ENCODE peak calls at places on chromosomes 7 and 10, in five cellular contexts. I, J, F, E and D are unnamed samples.

GRCh38 chr7:25716421-25716820 is 435.6 kb upstream of the NFE2L3 start:
- DNase-seq in J (peak), E (no peak), I (peak), F (no peak), D (peak)

GRCh38 chr7:158549834-158550700 is 37.6 kb downstream of the PTPRN2 start:
- DNase-seq in I (no peak), F (no peak), J (no peak), E (no peak), D (no peak)

GRCh38 chr7:1531263-1531978 is 919 bp downstream of the MAFK start:
- DNase-seq in J (peak), I (peak), F (no peak), E (peak), D (no peak)

GRCh38 chr10:96846926-96847325 is 14.8 kb downstream of the LCOR start:
- DNase-seq in I (no peak), E (no peak), F (no peak), J (no peak), D (no peak)

GRCh38 chr10:69048103-69048502 is 39.8 kb upstream of the SRGN start:
- DNase-seq in I (peak), F (no peak), J (peak), E (no peak), D (peak)

GRCh38 chr7:128818694-128819093 is 11.5 kb upstream of the FLNC start:
- DNase-seq in I (no peak), F (no peak), J (no peak), E (no peak), D (no peak)

GRCh38 chr10:79394631-79395030 is 47.4 kb downstream of the PPIF start:
- DNase-seq in F (no peak), J (no peak), I (no peak), E (no peak), D (no peak)

GRCh38 chr7:86665669-86666068 is 22.0 kb downstream of the GRM3 start:
- DNase-seq in F (no peak), J (no peak), E (no peak), I (no peak), D (no peak)

GRCh38 chr10:48460148-48460545 is 144.7 kb downstream of the ARHGAP22 start:
- DNase-seq in E (peak), F (no peak), J (no peak), I (no peak), D (no peak)

GRCh38 chr7:107982918-107983389 is 20.0 kb downstream of the LAMB1 start:
- DNase-seq in F (no peak), I (no peak), J (peak), E (no peak), D (no peak)

GRCh38 chr7:107980171-107980570 is 22.8 kb downstream of the LAMB1 start:
- DNase-seq in I (no peak), F (no peak), E (no peak), J (no peak), D (peak)

GRCh38 chr7:107980671-107981190 is 22.2 kb downstream of the LAMB1 start:
- DNase-seq in E (no peak), J (no peak), I (no peak), F (no peak), D (peak)

GRCh38 chr7:107982463-107982862 is 20.5 kb downstream of the LAMB1 start:
- DNase-seq in E (no peak), F (no peak), J (no peak), I (no peak), D (no peak)

DNA sequence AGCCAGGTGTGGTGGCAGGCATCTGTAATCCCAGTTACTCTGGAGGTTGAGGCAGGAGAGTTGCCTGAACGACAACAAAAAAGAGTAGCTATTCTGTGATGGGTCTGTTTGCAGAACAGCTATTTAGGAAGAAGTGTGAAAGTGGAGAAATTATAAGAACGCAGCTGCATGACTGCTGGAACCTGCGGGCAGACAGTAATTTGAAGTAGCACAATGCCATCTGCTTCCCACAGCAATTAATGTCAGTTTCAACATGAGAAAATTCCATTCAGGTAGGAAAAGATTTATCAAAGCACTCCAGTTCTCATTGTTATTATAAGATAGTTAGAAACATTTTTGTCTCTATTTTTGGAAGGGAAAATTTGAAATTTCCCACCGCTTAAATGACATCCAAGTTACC is 21.5 kb downstream of the LAMB1 start:
- DNase-seq in F (no peak), I (no peak), J (no peak), E (no peak), D (peak)
- H2AK5ac ChIP-seq in F (no peak), I (no peak), J (no peak), E (no peak), D (no peak)

DNA sequence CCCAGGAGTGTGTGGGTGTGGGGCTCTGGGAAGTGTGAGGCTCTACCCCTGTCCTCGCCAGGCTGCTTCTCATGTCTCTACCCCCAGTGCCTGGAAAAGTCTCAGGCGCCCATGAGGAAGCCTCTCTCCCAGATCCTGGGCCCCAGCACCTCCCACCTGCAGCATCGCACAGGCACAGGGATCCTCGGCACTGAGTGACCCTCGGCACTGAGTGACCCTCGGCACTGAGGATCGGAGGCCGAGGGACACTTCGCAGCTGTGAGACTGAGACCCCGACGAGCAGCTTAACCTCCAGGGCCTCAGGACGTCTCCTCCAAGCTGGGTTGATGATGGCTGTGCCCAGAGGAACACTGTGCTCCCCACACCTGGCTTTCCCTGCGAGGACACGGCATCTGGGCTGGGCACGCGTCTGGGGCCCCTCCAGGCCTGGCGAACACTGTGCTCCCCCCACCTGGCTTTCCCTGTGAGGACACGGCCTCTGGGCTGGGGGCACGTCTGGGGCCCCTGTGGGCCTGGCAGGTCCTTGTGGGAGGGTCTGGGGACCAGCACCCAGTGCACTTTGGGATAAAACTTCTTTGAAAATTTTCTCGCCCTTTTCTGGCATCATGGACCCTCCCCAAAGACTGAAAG is 158.3 kb upstream of the PPP2R2D start:
- DNase-seq in E (peak), I (no peak), J (no peak), F (peak), D (no peak)
- H2AK5ac ChIP-seq in E (peak), I (no peak), J (no peak), F (no peak), D (no peak)

GRCh38 chr10:44883581-44884331 is 27.4 kb upstream of the TMEM72 start:
- DNase-seq in F (no peak), J (no peak), E (no peak), I (no peak), D (no peak)
- H2AK5ac ChIP-seq in F (no peak), J (no peak), E (no peak), I (no peak), D (no peak)

GRCh38 chr7:151380199-151381082 is 29.4 kb downstream of the WDR86 start:
- DNase-seq in E (no peak), I (no peak), J (no peak), F (no peak), D (peak)
- H2AK5ac ChIP-seq in E (no peak), I (no peak), J (no peak), F (no peak), D (no peak)

DNA sequence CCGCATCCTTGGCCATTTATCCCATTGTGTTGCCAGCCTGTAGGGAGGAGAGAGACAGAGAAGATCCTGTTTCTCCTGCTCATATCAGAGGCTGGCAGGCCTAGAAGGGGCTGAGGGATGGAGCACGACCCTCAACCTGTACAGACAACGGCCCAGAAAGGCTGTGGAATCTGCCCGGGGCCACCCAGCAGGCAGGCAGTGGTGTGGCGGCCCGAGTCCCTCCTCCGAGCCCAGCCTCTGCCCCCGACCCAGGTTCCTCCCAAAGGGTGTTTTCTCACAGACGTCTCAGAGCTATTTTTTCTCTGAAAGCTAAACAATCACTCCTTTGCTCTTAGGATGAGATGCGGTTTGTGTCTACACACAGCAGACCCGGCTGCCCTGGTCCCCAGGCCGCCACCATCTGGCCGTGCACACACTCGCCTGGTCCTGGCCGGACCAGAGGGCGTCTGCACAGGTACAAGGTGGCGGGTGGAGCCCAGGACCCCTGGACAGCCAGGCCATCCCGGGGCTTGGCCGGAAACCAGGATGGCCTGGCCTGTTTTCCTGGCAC is 69.3 kb downstream of the FOXL3 start:
- DNase-seq in I (no peak), E (no peak), F (no peak), J (no peak), D (no peak)
- H2AK5ac ChIP-seq in I (no peak), E (no peak), F (no peak), J (no peak), D (no peak)

GRCh38 chr7:132095111-132095765 is 481.0 kb downstream of the PLXNA4 start:
- DNase-seq in E (no peak), F (no peak), I (no peak), J (no peak), D (no peak)

GRCh38 chr7:132089356-132089755 is 486.9 kb downstream of the PLXNA4 start:
- DNase-seq in I (no peak), F (no peak), E (no peak), J (no peak), D (no peak)

GRCh38 chr7:132087421-132087820 is 488.8 kb downstream of the PLXNA4 start:
- DNase-seq in F (no peak), E (no peak), J (no peak), I (no peak), D (no peak)

GRCh38 chr7:132090444-132090843 is 485.8 kb downstream of the PLXNA4 start:
- DNase-seq in J (no peak), F (no peak), I (peak), E (no peak), D (no peak)

GRCh38 chr7:132092106-132092505 is 484.2 kb downstream of the PLXNA4 start:
- DNase-seq in J (no peak), F (no peak), I (no peak), E (no peak), D (no peak)
- H2AK5ac ChIP-seq in J (no peak), F (no peak), I (no peak), E (no peak), D (no peak)

GRCh38 chr10:22539579-22540160 is 174.7 kb downstream of the PIP4K2A start:
- DNase-seq in F (no peak), J (no peak), E (no peak), I (no peak), D (no peak)
- H2AK5ac ChIP-seq in F (no peak), J (no peak), E (no peak), I (no peak), D (no peak)

GRCh38 chr10:132226586-132227405 is 40.0 kb downstream of the DPYSL4 start:
- DNase-seq in E (no peak), I (no peak), J (no peak), F (no peak), D (no peak)

GRCh38 chr10:132228616-132229015 is 41.9 kb downstream of the DPYSL4 start:
- DNase-seq in I (no peak), F (no peak), E (no peak), J (no peak), D (no peak)

GRCh38 chr10:132229096-132229495 is 42.3 kb downstream of the DPYSL4 start:
- DNase-seq in J (no peak), I (no peak), F (no peak), E (no peak), D (no peak)

GRCh38 chr10:132229834-132230556 is 43.2 kb downstream of the DPYSL4 start:
- DNase-seq in E (no peak), I (no peak), J (no peak), F (no peak), D (peak)

DNA sequence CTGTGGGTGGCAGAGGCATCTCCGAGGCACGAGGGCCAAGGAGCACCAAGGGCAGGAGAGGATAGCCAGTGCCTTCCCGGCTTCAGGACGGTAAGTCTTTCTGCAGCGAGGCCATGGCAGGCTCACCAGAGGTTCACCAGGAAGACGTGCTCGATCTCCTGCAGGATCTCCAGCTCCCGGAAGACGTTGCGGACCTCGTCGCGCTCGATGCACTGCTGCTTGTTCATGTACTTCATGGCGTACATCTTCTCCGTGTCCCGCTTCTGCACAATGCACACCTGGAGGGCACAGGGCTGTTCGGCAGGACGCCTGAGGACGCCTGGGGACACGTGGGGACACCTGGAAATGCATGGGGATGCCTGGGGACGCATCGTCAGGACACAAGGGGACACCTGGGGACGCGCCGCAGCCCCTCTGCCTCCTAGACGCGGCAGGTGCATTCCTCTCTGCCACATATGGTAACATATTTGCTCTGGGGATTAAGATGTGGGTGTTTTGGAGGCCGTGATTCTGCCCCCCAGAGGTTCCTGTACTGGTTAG is 41.2 kb downstream of the DPYSL4 start:
- DNase-seq in E (no peak), I (no peak), F (no peak), J (no peak), D (no peak)
- H2AK5ac ChIP-seq in E (no peak), I (no peak), F (no peak), J (no peak), D (no peak)

DNA sequence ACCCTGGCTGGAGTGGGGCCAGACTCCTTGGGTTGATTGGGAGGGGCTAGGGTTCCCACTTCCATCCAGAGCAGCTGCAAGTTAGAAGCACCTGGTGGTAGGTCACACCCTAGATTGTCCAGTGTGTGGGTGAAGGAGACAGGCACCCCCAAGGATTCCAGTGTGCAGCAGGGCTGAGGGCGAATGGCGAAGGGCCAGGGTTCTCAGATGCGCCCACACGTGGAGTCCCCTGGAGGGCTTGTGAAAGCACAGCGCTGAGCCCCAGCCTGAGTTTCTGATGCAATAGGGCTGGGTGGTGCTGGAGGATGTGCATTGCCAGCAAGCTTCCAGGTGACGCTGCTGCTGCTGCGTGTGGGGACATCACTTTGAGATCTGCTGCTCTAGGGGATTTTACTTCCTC is 25.4 kb downstream of the TBATA start:
- DNase-seq in E (no peak), J (no peak), I (no peak), F (peak), D (no peak)
- H2AK5ac ChIP-seq in E (no peak), J (no peak), I (no peak), F (peak), D (no peak)

GRCh38 chr7:101722247-101722646 is 93.2 kb upstream of the MYL10 start:
- DNase-seq in F (no peak), I (peak), E (no peak), J (peak), D (no peak)
- H2AK5ac ChIP-seq in F (no peak), I (no peak), E (no peak), J (peak), D (no peak)